ENCODE peak calls at places on chromosome 9, in ten cellular contexts. D is adrenal gland, O is esophagus squamous epithelium, A is type B pancreatic cell, H is progenitor cell of endocrine pancreas, S is cardiac muscle cell, B is OCI-LY7, G is GM12865, M is AG10803, W is AG04450. X is an unnamed sample.

GRCh38 chr9:69385474-69386091 is 60.6 kb downstream of the ENTREP1 start:
- DNase-seq in D (no peak), O (no peak), A (no peak), H (peak), S (no peak), B (no peak), G (no peak), M (no peak), W (no peak), X (no peak)

GRCh38 chr9:124803911-124804310 is 27.0 kb downstream of the OLFML2A start:
- DNase-seq in D (no peak), O (no peak), A (no peak), H (no peak), S (no peak), B (no peak), G (no peak), M (no peak), W (no peak), X (no peak)

GRCh38 chr9:113503131-113503541 is 39.6 kb downstream of the RGS3 start:
- DNase-seq in D (no peak), O (no peak), A (no peak), H (no peak), S (no peak), B (no peak), G (no peak), M (no peak), W (no peak), X (no peak)

GRCh38 chr9:6931913-6932312 is 174.1 kb downstream of the KDM4C start:
- DNase-seq in D (peak), O (no peak), A (no peak), H (no peak), S (peak), B (no peak), G (no peak), M (peak), W (no peak), X (no peak)

GRCh38 chr9:13358128-13358527 is 78.6 kb upstream of the MPDZ start:
- DNase-seq in D (no peak), O (no peak), A (no peak), H (no peak), S (peak), B (no peak), G (no peak), M (peak), W (peak), X (no peak)

GRCh38 chr9:129335456-129336129 is 157.5 kb upstream of the IER5L start:
- DNase-seq in D (no peak), O (no peak), A (no peak), H (no peak), S (peak), B (no peak), G (no peak), M (no peak), W (no peak), X (peak)

GRCh38 chr9:108469654-108470053 is 386.1 kb downstream of the ACTL7B start:
- DNase-seq in D (no peak), O (no peak), A (no peak), H (no peak), S (peak), B (no peak), G (no peak), M (peak), W (no peak), X (no peak)

GRCh38 chr9:69180670-69181069 is 6.6 kb downstream of the TJP2 start:
- DNase-seq in D (peak), O (no peak), A (no peak), H (no peak), S (peak), B (no peak), G (peak), M (peak), W (peak), X (no peak)

GRCh38 chr9:94018628-94019027 is 63.5 kb upstream of the BARX1 start:
- DNase-seq in D (no peak), O (no peak), A (no peak), H (no peak), S (peak), B (no peak), G (no peak), M (peak), W (peak), X (no peak)

GRCh38 chr9:123338710-123339665 is 17.0 kb upstream of the CRB2 start:
- DNase-seq in D (no peak), O (no peak), A (no peak), H (no peak), S (peak), B (peak), G (peak), M (no peak), W (no peak), X (no peak)

GRCh38 chr9:123725389-123725788 is 204.5 kb downstream of the DENND1A start:
- DNase-seq in D (no peak), O (no peak), A (no peak), H (no peak), S (no peak), B (no peak), G (no peak), M (peak), W (no peak), X (no peak)

GRCh38 chr9:134551657-134552348 is 89.8 kb upstream of the COL5A1 start:
- DNase-seq in D (no peak), O (no peak), A (no peak), H (no peak), S (peak), B (no peak), G (no peak), M (peak), W (no peak), X (no peak)

GRCh38 chr9:114247491-114247890 is 75.4 kb upstream of the ORM1 start:
- DNase-seq in D (no peak), O (no peak), A (no peak), H (no peak), S (no peak), B (no peak), G (no peak), M (no peak), W (no peak), X (no peak)

GRCh38 chr9:37908283-37908682 is 4.4 kb upstream of the SLC25A51 start:
- DNase-seq in D (no peak), O (no peak), A (no peak), H (no peak), S (peak), B (no peak), G (no peak), M (no peak), W (no peak), X (no peak)

GRCh38 chr9:76704601-76705204 is 59.5 kb upstream of the PCA3 start:
- DNase-seq in D (peak), O (no peak), A (no peak), H (no peak), S (peak), B (peak), G (peak), M (peak), W (peak), X (no peak)

GRCh38 chr9:21806644-21807043 is 4.2 kb downstream of the MTAP start:
- DNase-seq in D (no peak), O (no peak), A (no peak), H (no peak), S (no peak), B (no peak), G (no peak), M (no peak), W (no peak), X (no peak)

GRCh38 chr9:70133253-70134208 is 89.9 kb downstream of the MAMDC2 start:
- DNase-seq in D (no peak), O (no peak), A (no peak), H (no peak), S (peak), B (no peak), G (no peak), M (peak), W (no peak), X (no peak)

GRCh38 chr9:6938447-6938846 is 180.7 kb downstream of the KDM4C start:
- DNase-seq in D (no peak), O (no peak), A (no peak), H (no peak), S (peak), B (no peak), G (no peak), M (peak), W (peak), X (no peak)

GRCh38 chr9:101462558-101462957 is 27.0 kb upstream of the ALDOB start:
- DNase-seq in D (no peak), O (no peak), A (no peak), H (no peak), S (peak), B (no peak), G (no peak), M (no peak), W (peak), X (no peak)

GRCh38 chr9:97986466-97986865 is 3.3 kb downstream of the ANP32B start:
- DNase-seq in D (no peak), O (no peak), A (no peak), H (no peak), S (no peak), B (peak), G (peak), M (no peak), W (no peak), X (no peak)

GRCh38 chr9:94150890-94151660 is 66.8 kb downstream of the PTPDC1 start:
- DNase-seq in D (no peak), O (no peak), A (no peak), H (no peak), S (no peak), B (no peak), G (no peak), M (peak), W (no peak), X (no peak)

GRCh38 chr9:69758001-69758730 is 1.6 kb downstream of the PTAR1 start:
- DNase-seq in D (no peak), O (no peak), A (no peak), H (no peak), S (peak), B (peak), G (peak), M (peak), W (no peak), X (no peak)

GRCh38 chr9:85108229-85108628 is 438.7 kb downstream of the NTRK2 start:
- DNase-seq in D (no peak), O (no peak), A (no peak), H (no peak), S (no peak), B (peak), G (no peak), M (no peak), W (no peak), X (no peak)

GRCh38 chr9:479316-479715 is 264.7 kb downstream of the DOCK8 start:
- DNase-seq in D (no peak), O (no peak), A (no peak), H (no peak), S (no peak), B (no peak), G (no peak), M (no peak), W (no peak), X (no peak)

GRCh38 chr9:38020251-38021076 is 48.6 kb downstream of the SHB start:
- DNase-seq in D (no peak), O (no peak), A (no peak), H (no peak), S (peak), B (no peak), G (no peak), M (no peak), W (no peak), X (no peak)

GRCh38 chr9:19618816-19619215 is 170.0 kb downstream of the SLC24A2 start:
- DNase-seq in D (no peak), O (no peak), A (no peak), H (no peak), S (no peak), B (no peak), G (no peak), M (no peak), W (no peak), X (no peak)

GRCh38 chr9:126348911-126349550 is 22.4 kb downstream of the MVB12B start:
- DNase-seq in D (no peak), O (no peak), A (no peak), H (no peak), S (no peak), B (no peak), G (no peak), M (no peak), W (no peak), X (no peak)

GRCh38 chr9:16813838-16814237 is 56.6 kb downstream of the BNC2 start:
- DNase-seq in D (no peak), O (no peak), A (no peak), H (no peak), S (no peak), B (no peak), G (no peak), M (no peak), W (no peak), X (no peak)

GRCh38 chr9:15249042-15249818 is 57.8 kb downstream of the TTC39B start:
- DNase-seq in D (no peak), O (no peak), A (no peak), H (no peak), S (peak), B (no peak), G (no peak), M (peak), W (no peak), X (no peak)

GRCh38 chr9:89810434-89810833 is 205.6 kb downstream of the GADD45G start:
- DNase-seq in D (no peak), O (no peak), A (peak), H (no peak), S (no peak), B (no peak), G (no peak), M (peak), W (no peak), X (no peak)

GRCh38 chr9:110077926-110078325 is 130.0 kb downstream of the C9orf152 start:
- DNase-seq in D (no peak), O (no peak), A (no peak), H (no peak), S (no peak), B (no peak), G (no peak), M (peak), W (no peak), X (no peak)

GRCh38 chr9:21141427-21141882 is at the start of gene IFNW1:
- DNase-seq in D (no peak), O (no peak), A (no peak), H (no peak), S (no peak), B (no peak), G (peak), M (no peak), W (no peak), X (no peak)

GRCh38 chr9:35798658-35799366 is 7.4 kb downstream of the NPR2 start:
- DNase-seq in D (no peak), O (no peak), A (no peak), H (no peak), S (no peak), B (no peak), G (peak), M (peak), W (no peak), X (no peak)

GRCh38 chr9:81028504-81028903 is 660.8 kb downstream of the TLE1 start:
- DNase-seq in D (no peak), O (no peak), A (no peak), H (no peak), S (peak), B (no peak), G (no peak), M (peak), W (peak), X (no peak)

GRCh38 chr9:136363106-136363605 is 388 bp downstream of the DNLZ start:
- DNase-seq in D (peak), O (peak), A (peak), H (peak), S (peak), B (peak), G (peak), M (peak), W (peak), X (peak)
- TF ChIP-seq CTCF in D (no peak), O (no peak), A (no peak), H (no peak), S (no peak), B (no peak), G (no peak), M (no peak), W (no peak), X (no peak)

GRCh38 chr9:8331507-8331906 is 531.9 kb upstream of the DMAC1 start:
- DNase-seq in D (no peak), O (no peak), A (no peak), H (no peak), S (no peak), B (no peak), G (no peak), M (no peak), W (no peak), X (no peak)
- TF ChIP-seq CTCF in D (no peak), O (no peak), A (no peak), H (no peak), S (no peak), B (no peak), G (no peak), M (no peak), W (no peak), X (no peak)

GRCh38 chr9:3874472-3875370 is 348.9 kb upstream of the RFX3 start:
- DNase-seq in D (no peak), O (no peak), A (no peak), H (no peak), S (no peak), B (no peak), G (peak), M (no peak), W (no peak), X (no peak)

GRCh38 chr9:3873818-3874217 is 348.0 kb upstream of the RFX3 start:
- DNase-seq in D (no peak), O (no peak), A (no peak), H (no peak), S (peak), B (no peak), G (no peak), M (peak), W (no peak), X (no peak)

GRCh38 chr9:3876553-3876952 is 350.8 kb upstream of the RFX3 start:
- DNase-seq in D (no peak), O (no peak), A (no peak), H (no peak), S (no peak), B (no peak), G (no peak), M (no peak), W (no peak), X (no peak)

GRCh38 chr9:3879315-3879714 is 353.5 kb upstream of the RFX3 start:
- DNase-seq in D (no peak), O (no peak), A (no peak), H (no peak), S (no peak), B (no peak), G (no peak), M (no peak), W (no peak), X (no peak)

GRCh38 chr9:3875371-3876132 is 349.8 kb upstream of the RFX3 start:
- DNase-seq in D (no peak), O (no peak), A (no peak), H (no peak), S (peak), B (no peak), G (peak), M (peak), W (peak), X (no peak)
- TF ChIP-seq CTCF in D (no peak), O (no peak), A (no peak), H (no peak), S (no peak), B (no peak), G (no peak), M (no peak), W (no peak), X (no peak)

GRCh38 chr9:121929893-121930875 is 162.9 kb downstream of the TTLL11 start:
- DNase-seq in D (no peak), O (no peak), A (no peak), H (peak), S (no peak), B (no peak), G (peak), M (no peak), W (no peak), X (no peak)
- TF ChIP-seq CTCF in D (no peak), O (no peak), A (peak), H (peak), S (peak), B (peak), G (no peak), M (peak), W (no peak), X (peak)

GRCh38 chr9:33860200-33860871 is 43.4 kb downstream of the UBE2R2 start:
- DNase-seq in D (no peak), O (no peak), A (no peak), H (no peak), S (peak), B (no peak), G (no peak), M (peak), W (no peak), X (no peak)
- TF ChIP-seq CTCF in D (peak), O (no peak), A (peak), H (peak), S (no peak), B (peak), G (no peak), M (peak), W (peak), X (no peak)

DNA sequence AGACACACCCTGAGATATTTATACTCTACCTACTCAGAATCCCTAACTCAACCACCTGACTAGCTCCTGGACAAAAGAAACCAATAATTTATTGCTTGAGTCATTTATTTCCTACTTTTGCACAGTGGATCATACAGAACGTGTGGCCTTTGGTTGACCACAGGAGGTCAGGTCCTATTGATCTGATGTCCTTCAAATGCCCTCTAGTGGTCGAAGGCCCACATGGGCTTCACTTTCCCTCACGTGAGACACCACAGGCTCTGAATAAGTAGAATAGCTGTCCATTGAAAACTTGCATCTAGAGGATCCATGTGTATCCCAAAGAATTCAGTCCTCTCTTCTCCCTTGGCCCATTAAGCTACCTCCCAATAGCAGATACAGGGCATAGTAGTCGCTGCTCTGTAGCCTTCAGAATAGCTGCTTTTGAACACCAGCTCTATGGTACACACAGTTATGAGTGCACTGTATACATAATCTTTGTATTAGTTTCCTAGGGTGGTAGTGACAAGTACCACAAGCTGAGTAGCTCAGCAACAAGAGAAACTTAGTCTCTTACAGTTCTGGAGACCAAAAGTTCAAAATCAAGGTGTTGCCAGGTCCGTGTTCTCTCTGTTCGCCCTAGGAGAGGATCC is 177.6 kb upstream of the SMARCA2 start:
- DNase-seq in D (no peak), O (no peak), A (no peak), H (peak), S (peak), B (peak), G (peak), M (peak), W (no peak), X (no peak)
- TF ChIP-seq CTCF in D (no peak), O (peak), A (peak), H (peak), S (peak), B (peak), G (peak), M (peak), W (peak), X (no peak)

GRCh38 chr9:79129865-79130480 is 441.8 kb upstream of the TLE4 start:
- DNase-seq in D (peak), O (no peak), A (peak), H (peak), S (peak), B (peak), G (peak), M (peak), W (peak), X (peak)

GRCh38 chr9:79131876-79132377 is 439.8 kb upstream of the TLE4 start:
- DNase-seq in D (no peak), O (no peak), A (no peak), H (no peak), S (no peak), B (no peak), G (no peak), M (no peak), W (no peak), X (no peak)

GRCh38 chr9:79131375-79131774 is 440.4 kb upstream of the TLE4 start:
- DNase-seq in D (no peak), O (no peak), A (no peak), H (no peak), S (no peak), B (no peak), G (no peak), M (no peak), W (no peak), X (no peak)

GRCh38 chr9:79134654-79135053 is 437.1 kb upstream of the TLE4 start:
- DNase-seq in D (no peak), O (no peak), A (no peak), H (no peak), S (peak), B (peak), G (peak), M (peak), W (no peak), X (no peak)
- TF ChIP-seq CTCF in D (no peak), O (no peak), A (peak), H (peak), S (peak), B (peak), G (no peak), M (peak), W (peak), X (no peak)

DNA sequence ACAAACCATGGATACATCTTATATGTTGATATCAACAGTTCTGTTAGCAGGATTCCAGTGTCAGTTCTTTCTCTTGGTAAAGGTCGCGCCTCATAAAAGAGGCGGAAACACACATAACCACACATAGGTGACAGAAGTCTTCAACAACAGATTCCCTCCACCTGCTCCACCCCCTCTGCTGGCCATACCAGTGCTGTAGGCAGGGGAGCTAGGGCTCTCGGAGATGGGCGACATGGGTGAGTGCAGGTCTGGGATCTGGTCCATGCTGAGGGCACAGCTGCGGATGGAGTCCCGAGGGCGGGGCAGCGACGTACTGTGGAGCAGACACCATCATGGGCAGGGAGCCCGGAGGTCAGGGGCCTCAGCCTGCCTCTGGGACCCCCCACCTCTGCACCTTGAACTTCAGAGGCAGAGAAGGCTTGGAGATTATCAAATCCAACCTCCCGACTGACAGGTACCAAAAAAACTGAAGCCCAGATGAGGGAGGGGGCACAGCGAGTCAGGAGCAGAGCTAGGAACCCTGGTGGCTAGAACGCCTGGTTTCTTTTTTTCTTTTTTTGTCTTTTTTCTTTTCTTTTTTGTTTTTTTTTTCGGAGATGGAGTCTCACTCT is 12.0 kb upstream of the TOR2A start:
- DNase-seq in D (no peak), O (no peak), A (no peak), H (no peak), S (no peak), B (no peak), G (no peak), M (no peak), W (no peak), X (no peak)
- TF ChIP-seq CTCF in D (no peak), O (no peak), A (no peak), H (no peak), S (no peak), B (no peak), G (no peak), M (no peak), W (no peak), X (no peak)